ENCODE peak calls at places on chromosome 4, in four cellular contexts. One of them, this sample, is unnamed.

GRCh38 chr4:74619931-74620702 is 174.2 kb downstream of the BTC start:
- DNase-seq in naive thymus-derived CD4-positive, alpha-beta T cell: no peak
- DNase-seq in activated T-cell treated with anti-CD3 and anti-CD28 coated beads for 1 hour: no peak
- DNase-seq in transverse colon: no peak
- DNase-seq in this sample: no peak

GRCh38 chr4:183029365-183029764 is 69.7 kb upstream of the WWC2 start:
- DNase-seq in naive thymus-derived CD4-positive, alpha-beta T cell: no peak
- DNase-seq in activated T-cell treated with anti-CD3 and anti-CD28 coated beads for 1 hour: no peak
- DNase-seq in transverse colon: no peak
- DNase-seq in this sample: no peak

GRCh38 chr4:146485968-146486367 is 35.8 kb downstream of the SLC10A7 start:
- DNase-seq in naive thymus-derived CD4-positive, alpha-beta T cell: no peak
- DNase-seq in activated T-cell treated with anti-CD3 and anti-CD28 coated beads for 1 hour: no peak
- DNase-seq in transverse colon: no peak
- DNase-seq in this sample: no peak

GRCh38 chr4:56861365-56861764 is 39.9 kb upstream of the SPINK2 start:
- DNase-seq in naive thymus-derived CD4-positive, alpha-beta T cell: no peak
- DNase-seq in activated T-cell treated with anti-CD3 and anti-CD28 coated beads for 1 hour: no peak
- DNase-seq in transverse colon: no peak
- DNase-seq in this sample: no peak

GRCh38 chr4:7312691-7313090 is 120.4 kb downstream of the SORCS2 start:
- DNase-seq in naive thymus-derived CD4-positive, alpha-beta T cell: no peak
- DNase-seq in activated T-cell treated with anti-CD3 and anti-CD28 coated beads for 1 hour: no peak
- DNase-seq in transverse colon: no peak
- DNase-seq in this sample: no peak

GRCh38 chr4:48396043-48396442 is 54.7 kb downstream of the SLAIN2 start:
- DNase-seq in naive thymus-derived CD4-positive, alpha-beta T cell: no peak
- DNase-seq in activated T-cell treated with anti-CD3 and anti-CD28 coated beads for 1 hour: no peak
- DNase-seq in transverse colon: no peak
- DNase-seq in this sample: no peak

GRCh38 chr4:71634364-71634763 is 149.5 kb downstream of the GC start:
- DNase-seq in naive thymus-derived CD4-positive, alpha-beta T cell: no peak
- DNase-seq in activated T-cell treated with anti-CD3 and anti-CD28 coated beads for 1 hour: no peak
- DNase-seq in transverse colon: no peak
- DNase-seq in this sample: no peak

GRCh38 chr4:187183826-187184225 is 460.2 kb upstream of the FAT1 start:
- DNase-seq in naive thymus-derived CD4-positive, alpha-beta T cell: no peak
- DNase-seq in activated T-cell treated with anti-CD3 and anti-CD28 coated beads for 1 hour: no peak
- DNase-seq in transverse colon: no peak
- DNase-seq in this sample: no peak

GRCh38 chr4:40194602-40195161 is 2.1 kb upstream of the RHOH start:
- DNase-seq in naive thymus-derived CD4-positive, alpha-beta T cell: peak; percentile 67
- DNase-seq in activated T-cell treated with anti-CD3 and anti-CD28 coated beads for 1 hour: no peak
- DNase-seq in transverse colon: peak; percentile 46
- DNase-seq in this sample: peak; percentile 59

GRCh38 chr4:89528525-89529133 is 221.0 kb upstream of the GPRIN3 start:
- DNase-seq in naive thymus-derived CD4-positive, alpha-beta T cell: peak; percentile 43
- DNase-seq in activated T-cell treated with anti-CD3 and anti-CD28 coated beads for 1 hour: no peak
- DNase-seq in transverse colon: no peak
- DNase-seq in this sample: no peak

GRCh38 chr4:96753216-96753615 is 913.3 kb downstream of the PDHA2 start:
- DNase-seq in naive thymus-derived CD4-positive, alpha-beta T cell: no peak
- DNase-seq in activated T-cell treated with anti-CD3 and anti-CD28 coated beads for 1 hour: no peak
- DNase-seq in transverse colon: no peak
- DNase-seq in this sample: no peak

GRCh38 chr4:158410272-158410671 is 111.4 kb upstream of the RXFP1 start:
- DNase-seq in naive thymus-derived CD4-positive, alpha-beta T cell: no peak
- DNase-seq in activated T-cell treated with anti-CD3 and anti-CD28 coated beads for 1 hour: no peak
- DNase-seq in transverse colon: no peak
- DNase-seq in this sample: no peak

GRCh38 chr4:101953949-101954348 is 163.4 kb downstream of the BANK1 start:
- DNase-seq in naive thymus-derived CD4-positive, alpha-beta T cell: no peak
- DNase-seq in activated T-cell treated with anti-CD3 and anti-CD28 coated beads for 1 hour: no peak
- DNase-seq in transverse colon: no peak
- DNase-seq in this sample: no peak

GRCh38 chr4:101418055-101418454 is 70.7 kb upstream of the PPP3CA start:
- DNase-seq in naive thymus-derived CD4-positive, alpha-beta T cell: peak; percentile 68
- DNase-seq in activated T-cell treated with anti-CD3 and anti-CD28 coated beads for 1 hour: no peak
- DNase-seq in transverse colon: peak; percentile 28
- DNase-seq in this sample: peak; percentile 74

GRCh38 chr4:128427832-128428366 is 140.3 kb upstream of the PGRMC2 start:
- DNase-seq in naive thymus-derived CD4-positive, alpha-beta T cell: no peak
- DNase-seq in activated T-cell treated with anti-CD3 and anti-CD28 coated beads for 1 hour: no peak
- DNase-seq in transverse colon: peak; percentile 28
- DNase-seq in this sample: no peak

GRCh38 chr4:128256539-128256938 is 31.1 kb downstream of the PGRMC2 start:
- DNase-seq in naive thymus-derived CD4-positive, alpha-beta T cell: no peak
- DNase-seq in activated T-cell treated with anti-CD3 and anti-CD28 coated beads for 1 hour: no peak
- DNase-seq in transverse colon: no peak
- DNase-seq in this sample: no peak

This sample was measured in immature natural killer cell.